ENCODE peak calls at places on chromosomes 7 and 10, in nine cellular contexts. V is GM23248, D is adrenal gland, R is upper lobe of left lung, K is spleen, C is AG04450, N is WERI-Rb-1, P is K562, S is prostate gland. J is an unnamed sample.

GRCh38 chr7:22549667-22550513 is 49.9 kb upstream of the STEAP1B start:
- DNase-seq in V (peak; percentile 59), D (no peak), R (peak; percentile 71), K (peak; percentile 88), C (no peak), N (peak; percentile 75), P (no peak), S (no peak), J (peak; percentile 81)

GRCh38 chr7:24570983-24571382 is 2.3 kb upstream of the PALS2 start:
- DNase-seq in V (no peak), D (no peak), R (no peak), K (no peak), C (no peak), N (no peak), P (no peak), S (no peak), J (no peak)

GRCh38 chr7:99379043-99379577 is 4.6 kb downstream of the ARPC1B start:
- DNase-seq in V (peak; percentile 98), D (peak; percentile 82), R (peak; percentile 94), K (peak; percentile 83), C (peak; percentile 54), N (no peak), P (no peak), S (no peak), J (peak; percentile 28)

GRCh38 chr7:137878333-137878961 is 31.7 kb upstream of the DGKI start:
- DNase-seq in V (peak; percentile 33), D (no peak), R (peak; percentile 28), K (peak; percentile 81), C (no peak), N (peak; percentile 45), P (no peak), S (no peak), J (peak; percentile 18)

GRCh38 chr7:107613948-107614347 is 33.9 kb downstream of the BCAP29 start:
- DNase-seq in V (peak; percentile 55), D (no peak), R (no peak), K (no peak), C (no peak), N (no peak), P (no peak), S (peak; percentile 18), J (no peak)

GRCh38 chr10:55441777-55442176 is 640.7 kb upstream of the PCDH15 start:
- DNase-seq in V (no peak), D (no peak), R (no peak), K (no peak), C (no peak), N (no peak), P (no peak), S (no peak), J (no peak)

GRCh38 chr7:157541796-157542668 is 205.2 kb downstream of the DNAJB6 start:
- DNase-seq in V (no peak), D (no peak), R (no peak), K (peak; percentile 61), C (no peak), N (no peak), P (no peak), S (no peak), J (no peak)

GRCh38 chr10:73096041-73096451 is 620 bp downstream of the P4HA1 start:
- DNase-seq in V (peak; percentile 93), D (peak; percentile 85), R (peak; percentile 79), K (peak; percentile 94), C (no peak), N (peak; percentile 53), P (peak; percentile 55), S (peak; percentile 73), J (peak; percentile 67)

GRCh38 chr10:130464426-130464825 is 328.2 kb downstream of the GLRX3 start:
- DNase-seq in V (no peak), D (peak; percentile 4), R (no peak), K (no peak), C (no peak), N (no peak), P (no peak), S (no peak), J (no peak)

GRCh38 chr7:14321947-14322346 is 332.5 kb upstream of the ETV1 start:
- DNase-seq in V (no peak), D (no peak), R (no peak), K (no peak), C (no peak), N (no peak), P (no peak), S (no peak), J (peak; percentile 57)

GRCh38 chr7:8184241-8184640 is 77.7 kb downstream of the ICA1 start:
- DNase-seq in V (no peak), D (no peak), R (no peak), K (no peak), C (no peak), N (no peak), P (no peak), S (no peak), J (no peak)

GRCh38 chr7:141528399-141528798 is 22.8 kb upstream of the AGK start:
- DNase-seq in V (no peak), D (no peak), R (no peak), K (no peak), C (no peak), N (no peak), P (no peak), S (no peak), J (no peak)

GRCh38 chr7:81715984-81716588 is 53.8 kb downstream of the HGF start:
- DNase-seq in V (peak; percentile 43), D (no peak), R (no peak), K (no peak), C (no peak), N (peak; percentile 19), P (no peak), S (no peak), J (no peak)

GRCh38 chr10:124166431-124167125 is 73.2 kb upstream of the CHST15 start:
- DNase-seq in V (no peak), D (peak; percentile 23), R (no peak), K (peak; percentile 59), C (no peak), N (no peak), P (no peak), S (no peak), J (no peak)

GRCh38 chr7:2732388-2732787 is 44.4 kb downstream of the AMZ1 start:
- DNase-seq in V (no peak), D (peak; percentile 29), R (no peak), K (peak; percentile 21), C (no peak), N (no peak), P (no peak), S (no peak), J (no peak)

GRCh38 chr7:132390705-132391104 is 185.6 kb downstream of the PLXNA4 start:
- DNase-seq in V (peak; percentile 41), D (no peak), R (no peak), K (no peak), C (peak; percentile 6), N (no peak), P (no peak), S (no peak), J (no peak)

DNA sequence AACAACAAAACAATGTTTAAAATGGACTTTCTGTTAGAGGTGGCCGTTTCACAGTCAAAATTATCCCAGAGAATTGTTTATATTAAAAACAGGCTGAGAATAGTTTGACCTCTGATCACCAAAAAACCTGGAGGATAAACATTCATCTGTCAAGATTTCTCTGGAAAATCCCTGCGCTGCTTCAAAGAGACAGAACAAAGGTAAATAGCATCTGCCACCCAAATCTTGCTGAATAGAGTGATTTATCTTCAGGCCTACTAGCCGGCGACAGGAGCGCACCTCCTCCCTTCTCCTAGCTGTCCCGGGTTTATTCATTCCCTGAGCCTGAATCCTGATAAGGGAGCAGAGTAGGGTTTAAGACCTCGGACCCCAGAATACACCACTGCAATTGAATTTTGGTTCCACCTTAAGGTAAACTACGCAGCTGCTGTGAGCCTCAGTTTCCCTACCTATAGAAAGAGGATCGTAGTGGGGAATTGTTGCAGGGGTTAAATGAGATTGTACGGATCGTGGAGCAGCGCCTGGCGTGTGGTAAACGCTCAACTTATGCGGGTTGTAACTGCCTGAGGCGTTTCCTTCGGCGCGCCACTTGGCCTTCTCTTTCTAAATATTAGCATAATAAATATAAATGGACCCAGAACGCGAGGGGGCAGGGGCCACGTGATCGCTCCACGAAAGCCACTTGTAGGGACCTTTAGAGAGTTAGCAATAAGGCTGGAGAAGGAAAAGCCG is 495 bp upstream of the ST7 start:
- DNase-seq in V (peak; percentile 78), D (peak; percentile 89), R (peak; percentile 81), K (no peak), C (no peak), N (peak; percentile 14), P (peak; percentile 35), S (peak; percentile 9), J (peak; percentile 75)
- H3K27ac ChIP-seq in V (peak overlapping the region; percentile 96), D (peak overlapping the region; percentile 99), R (peak overlapping the region; percentile 99), K (peak overlapping the region; percentile 96), C (peak overlapping the region; percentile 49), N (no peak overlapping the region), P (peak overlapping the region; percentile 95), S (peak overlapping the region; percentile 97), J (peak overlapping the region; percentile 100)

DNA sequence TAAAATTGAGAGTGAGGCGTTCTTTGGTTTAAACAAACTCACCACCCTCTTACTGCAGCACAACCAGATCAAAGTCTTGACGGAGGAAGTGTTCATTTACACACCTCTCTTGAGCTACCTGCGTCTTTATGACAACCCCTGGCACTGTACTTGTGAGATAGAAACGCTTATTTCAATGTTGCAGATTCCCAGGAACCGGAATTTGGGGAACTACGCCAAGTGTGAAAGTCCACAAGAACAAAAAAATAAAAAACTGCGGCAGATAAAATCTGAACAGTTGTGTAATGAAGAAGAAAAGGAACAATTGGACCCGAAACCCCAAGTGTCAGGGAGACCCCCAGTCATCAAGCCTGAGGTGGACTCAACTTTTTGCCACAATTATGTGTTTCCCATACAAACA is 21.5 kb downstream of the LRRC17 start:
- DNase-seq in V (peak; percentile 29), D (no peak), R (no peak), K (no peak), C (no peak), N (no peak), P (no peak), S (no peak), J (no peak)
- H3K4me3 ChIP-seq in V (peak overlapping the region; percentile 31), D (no peak overlapping the region), R (no peak overlapping the region), K (no peak overlapping the region), C (no peak overlapping the region), N (no peak overlapping the region), P (no peak overlapping the region), S (peak overlapping the region; percentile 0), J (no peak overlapping the region)

DNA sequence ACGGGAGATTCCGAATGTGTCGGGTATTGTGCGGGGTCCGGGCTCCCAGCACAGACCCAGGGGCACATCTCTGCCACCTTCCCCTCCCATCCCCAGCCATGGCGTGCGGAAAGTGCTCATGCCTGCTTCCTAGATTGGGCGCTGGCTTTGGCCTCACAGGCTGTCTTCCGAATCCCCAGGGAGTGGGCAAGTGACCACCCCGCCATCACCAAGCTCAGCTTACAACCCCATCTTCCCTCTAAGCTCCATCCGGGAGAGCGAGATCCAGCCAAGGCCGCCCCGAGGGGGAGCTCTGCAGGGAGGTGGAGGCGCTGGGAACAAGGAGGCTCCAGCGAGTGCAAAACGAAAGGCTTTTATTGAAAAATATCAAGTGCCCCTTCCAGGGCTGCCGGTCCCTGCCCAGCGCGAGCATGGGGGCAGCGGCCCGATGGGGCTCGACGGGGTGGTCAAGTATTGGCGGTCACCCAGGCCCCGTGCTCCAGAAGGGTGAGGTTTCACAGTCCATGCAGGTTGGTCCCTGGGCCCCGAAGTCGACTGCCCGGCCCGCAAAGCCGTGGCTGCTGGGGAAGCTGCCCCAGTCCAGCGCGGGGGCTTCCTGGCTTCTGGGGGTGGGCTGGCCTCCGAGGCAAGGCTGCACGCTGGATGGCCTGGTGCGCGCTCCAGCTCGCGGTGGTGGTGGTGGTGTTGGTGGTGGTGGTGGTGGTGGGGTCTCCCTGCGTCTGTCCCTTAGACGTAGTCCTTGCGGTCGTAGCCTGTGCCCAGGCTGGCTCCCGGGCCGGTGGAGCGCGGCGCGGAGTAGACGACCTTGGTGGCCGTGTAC is 1.2 kb downstream of the CLDN3 start:
- DNase-seq in V (peak; percentile 7), D (no peak), R (no peak), K (no peak), C (no peak), N (no peak), P (no peak), S (no peak), J (no peak)
- H3K27ac ChIP-seq in V (no peak overlapping the region), D (no peak overlapping the region), R (no peak overlapping the region), K (no peak overlapping the region), C (no peak overlapping the region), N (no peak overlapping the region), P (no peak overlapping the region), S (peak overlapping the region; percentile 78), J (peak overlapping the region; percentile 93)

GRCh38 chr7:41118490-41118889 is 584.4 kb downstream of the INHBA start:
- DNase-seq in V (no peak), D (no peak), R (no peak), K (no peak), C (no peak), N (no peak), P (no peak), S (no peak), J (no peak)
- H3K4me3 ChIP-seq in V (no peak overlapping the region), D (no peak overlapping the region), R (no peak overlapping the region), K (no peak overlapping the region), C (no peak overlapping the region), N (no peak overlapping the region), P (no peak overlapping the region), S (no peak overlapping the region), J (no peak overlapping the region)